ENCODE peak calls at places on chromosome 7, in six cellular contexts. U is AG08396; P is ovary; X is stimulated activated CD4-positive, alpha-beta T cell treated with anti-CD3 and anti-CD28 coated beads, Interleukin-1b, Interleukin-23, amount 100 ng/mL, for 24 hours; O is LNCaP clone FGC; I is foreskin keratinocyte. Q is an unnamed sample.
A peak's percentile ranks its signal among the peaks of the same experiment; 100 is the strongest.

GRCh38 chr7:128737867-128738390 is 1.2 kb upstream of the CALU start:
- DNase-seq in X (no peak), P (no peak), U (peak; percentile 73), O (no peak), I (no peak), Q (no peak)

GRCh38 chr7:51233375-51233774 is 83.2 kb downstream of the COBL start:
- DNase-seq in U (no peak), P (no peak), I (no peak), O (no peak), X (no peak), Q (no peak)

GRCh38 chr7:135420786-135421185 is 89.1 kb downstream of the CNOT4 start:
- DNase-seq in X (no peak), U (no peak), I (peak; percentile 3), O (no peak), P (no peak), Q (no peak)

GRCh38 chr7:123784263-123784662 is 35.5 kb upstream of the WASL start:
- DNase-seq in U (no peak), X (no peak), I (no peak), O (no peak), P (peak; percentile 32), Q (no peak)

GRCh38 chr7:157558875-157559595 is 222.2 kb downstream of the DNAJB6 start:
- DNase-seq in O (no peak), P (no peak), X (no peak), I (no peak), U (no peak), Q (peak; percentile 37)

GRCh38 chr7:131057524-131058065 is 270.1 kb upstream of the MKLN1 start:
- DNase-seq in X (no peak), I (no peak), O (no peak), P (no peak), U (no peak), Q (no peak)

GRCh38 chr7:107692501-107692900 is 31.9 kb downstream of the SLC26A4 start:
- DNase-seq in O (no peak), P (no peak), X (no peak), U (peak; percentile 28), I (no peak), Q (no peak)

GRCh38 chr7:66356277-66356721 is 151.2 kb downstream of the TPST1 start:
- DNase-seq in X (no peak), P (no peak), U (no peak), I (peak; percentile 97), O (no peak), Q (no peak)

GRCh38 chr7:113404245-113404644 is 285.9 kb upstream of the SMIM30 start:
- DNase-seq in U (no peak), X (no peak), P (no peak), I (no peak), O (no peak), Q (no peak)

GRCh38 chr7:116828281-116828680 is 34.1 kb upstream of the CAPZA2 start:
- DNase-seq in U (no peak), I (no peak), X (no peak), P (no peak), O (no peak), Q (no peak)

GRCh38 chr7:26293569-26294308 is 2.1 kb downstream of the SNX10 start:
- DNase-seq in X (peak; percentile 44), I (no peak), U (no peak), O (no peak), P (no peak), Q (no peak)

GRCh38 chr7:14419554-14419953 is 430.1 kb upstream of the ETV1 start:
- DNase-seq in X (no peak), P (no peak), U (no peak), I (no peak), O (no peak), Q (no peak)

GRCh38 chr7:66152538-66153191 is 38.0 kb downstream of the CRCP start:
- DNase-seq in X (no peak), U (no peak), O (no peak), I (no peak), P (no peak), Q (no peak)

GRCh38 chr7:144670251-144670650 is 165.6 kb downstream of the TPK1 start:
- DNase-seq in X (no peak), O (peak; percentile 11), P (no peak), U (no peak), I (peak; percentile 39), Q (no peak)

GRCh38 chr7:112421666-112422486 is 28.4 kb upstream of the IFRD1 start:
- DNase-seq in O (no peak), U (no peak), P (no peak), X (no peak), I (no peak), Q (no peak)

GRCh38 chr7:11327633-11328032 is 354.0 kb downstream of the PHF14 start:
- DNase-seq in O (no peak), I (no peak), P (no peak), U (no peak), X (no peak), Q (no peak)

GRCh38 chr7:24825931-24826661 is 68.8 kb upstream of the GSDME start:
- DNase-seq in U (peak; percentile 49), X (no peak), I (peak; percentile 92), O (no peak), P (no peak), Q (no peak)

GRCh38 chr7:30510124-30511074 is 5.8 kb upstream of the GGCT start:
- DNase-seq in P (peak; percentile 28), I (no peak), X (peak; percentile 11), O (no peak), U (peak; percentile 24), Q (peak; percentile 44)

GRCh38 chr7:47435889-47436312 is 146.0 kb downstream of the TNS3 start:
- DNase-seq in X (no peak), I (no peak), O (peak; percentile 48), U (peak; percentile 69), P (peak; percentile 84), Q (no peak)

GRCh38 chr7:35339811-35340210 is 85.9 kb upstream of the TBX20 start:
- DNase-seq in U (no peak), X (no peak), P (no peak), O (no peak), I (no peak), Q (no peak)

GRCh38 chr7:104130726-104131125 is 77.1 kb downstream of the ORC5 start:
- DNase-seq in U (no peak), P (no peak), O (no peak), I (peak; percentile 14), X (no peak), Q (no peak)

GRCh38 chr7:39732837-39733804 is 109.7 kb downstream of the RALA start:
- DNase-seq in X (peak; percentile 99), O (no peak), I (peak; percentile 85), P (peak; percentile 94), U (peak; percentile 96), Q (peak; percentile 96)

GRCh38 chr7:35037526-35038339 is 448 bp upstream of the DPY19L1 start:
- DNase-seq in P (peak; percentile 94), X (peak; percentile 87), U (peak; percentile 97), I (peak; percentile 64), O (peak; percentile 45), Q (peak; percentile 97)

GRCh38 chr7:41507686-41508268 is 195.1 kb downstream of the INHBA start:
- DNase-seq in O (peak; percentile 15), P (no peak), I (no peak), X (no peak), U (no peak), Q (no peak)

GRCh38 chr7:12635830-12636229 is 51.6 kb upstream of the ARL4A start:
- DNase-seq in I (peak; percentile 44), P (no peak), O (no peak), U (no peak), X (no peak), Q (no peak)

GRCh38 chr7:73667344-73668102 is at the start of gene VPS37D:
- DNase-seq in P (peak; percentile 90), O (peak; percentile 25), I (peak; percentile 34), U (peak; percentile 98), X (peak; percentile 87), Q (peak; percentile 94)

GRCh38 chr7:127485482-127485881 is 93.0 kb upstream of the ZNF800 start:
- DNase-seq in O (no peak), U (no peak), X (no peak), P (no peak), I (no peak), Q (no peak)

GRCh38 chr7:32266932-32267475 is 196.8 kb upstream of the PDE1C start:
- DNase-seq in O (no peak), P (no peak), X (no peak), U (no peak), I (no peak), Q (no peak)